ENCODE peak calls at places on chromosomes 13 and 19, in ten cellular contexts. X, V, K, S, E, H, D, A, N and L are unnamed samples.
A peak's percentile ranks its signal among the peaks of the same experiment; 100 is the strongest.

GRCh38 chr13:21208755-21209154 is 32.3 kb downstream of the MRPL57 start:
- DNase-seq in K (no peak), A (peak; percentile 36), E (no peak), V (no peak), N (no peak), S (no peak), X (no peak), D (no peak), H (no peak), L (peak; percentile 40)

GRCh38 chr13:106182404-106182803 is 353.1 kb downstream of the EFNB2 start:
- DNase-seq in X (no peak), H (no peak), K (no peak), D (no peak), A (peak; percentile 89), V (peak; percentile 93), S (no peak), E (no peak), N (peak; percentile 73), L (no peak)

GRCh38 chr19:38318595-38319142 is 976 bp upstream of the KCNK6 start:
- DNase-seq in D (peak; percentile 69), A (peak; percentile 62), X (no peak), V (no peak), K (no peak), S (no peak), H (no peak), N (peak; percentile 46), E (no peak), L (no peak)

GRCh38 chr19:44749318-44749717 is 810 bp downstream of the BCL3 start:
- DNase-seq in E (no peak), S (no peak), X (no peak), A (no peak), N (no peak), H (no peak), D (no peak), V (no peak), K (no peak), L (no peak)

GRCh38 chr13:107258599-107259187 is 690.8 kb upstream of the ARGLU1 start:
- DNase-seq in N (peak; percentile 57), K (no peak), E (no peak), X (no peak), A (no peak), S (no peak), V (no peak), H (no peak), D (no peak), L (no peak)

GRCh38 chr13:85497652-85498051 is 301.6 kb downstream of the SLITRK6 start:
- DNase-seq in E (no peak), A (peak; percentile 97), V (peak; percentile 53), D (no peak), N (peak; percentile 74), X (no peak), S (no peak), K (no peak), H (no peak), L (no peak)

GRCh38 chr19:1164684-1165531 is 9.2 kb downstream of the SBNO2 start:
- DNase-seq in D (no peak), V (no peak), K (no peak), A (no peak), S (peak; percentile 69), E (no peak), N (no peak), H (no peak), X (no peak), L (no peak)

GRCh38 chr13:98187862-98188261 is 10.8 kb upstream of the RNF113B start:
- DNase-seq in E (no peak), S (no peak), A (no peak), D (no peak), V (no peak), X (no peak), K (no peak), N (no peak), H (no peak), L (no peak)

GRCh38 chr13:50261502-50261901 is 246.3 kb downstream of the KCNRG start:
- DNase-seq in S (no peak), A (no peak), D (no peak), H (no peak), X (no peak), N (peak; percentile 31), K (no peak), E (no peak), V (no peak), L (no peak)

GRCh38 chr13:34108396-34108795 is 290.4 kb downstream of the RFC3 start:
- DNase-seq in E (no peak), K (no peak), X (no peak), A (peak; percentile 2), H (no peak), S (no peak), N (no peak), D (no peak), V (peak; percentile 23), L (no peak)

GRCh38 chr19:13036366-13036976 is 41.2 kb downstream of the NFIX start:
- DNase-seq in V (peak; percentile 97), K (no peak), H (no peak), S (peak; percentile 79), E (no peak), X (peak; percentile 58), A (peak; percentile 73), N (peak; percentile 89), D (no peak), L (no peak)

GRCh38 chr13:48891586-48891985 is 84.1 kb upstream of the FNDC3A start:
- DNase-seq in A (peak; percentile 27), N (peak; percentile 51), K (no peak), S (no peak), X (no peak), E (no peak), D (no peak), H (no peak), V (peak; percentile 88), L (no peak)

GRCh38 chr19:38047048-38047435 is 140.0 kb downstream of the SIPA1L3 start:
- DNase-seq in V (no peak), A (no peak), H (no peak), E (no peak), D (no peak), K (no peak), N (no peak), S (no peak), X (no peak), L (no peak)

GRCh38 chr19:46959962-46960556 is 59.6 kb upstream of the NPAS1 start:
- DNase-seq in E (no peak), K (no peak), H (no peak), V (no peak), S (no peak), D (no peak), N (no peak), A (no peak), X (no peak), L (no peak)

GRCh38 chr13:44171151-44171550 is 202.5 kb upstream of the SERP2 start:
- DNase-seq in V (no peak), D (no peak), H (no peak), X (no peak), A (no peak), N (no peak), S (no peak), K (no peak), E (no peak), L (no peak)

DNA sequence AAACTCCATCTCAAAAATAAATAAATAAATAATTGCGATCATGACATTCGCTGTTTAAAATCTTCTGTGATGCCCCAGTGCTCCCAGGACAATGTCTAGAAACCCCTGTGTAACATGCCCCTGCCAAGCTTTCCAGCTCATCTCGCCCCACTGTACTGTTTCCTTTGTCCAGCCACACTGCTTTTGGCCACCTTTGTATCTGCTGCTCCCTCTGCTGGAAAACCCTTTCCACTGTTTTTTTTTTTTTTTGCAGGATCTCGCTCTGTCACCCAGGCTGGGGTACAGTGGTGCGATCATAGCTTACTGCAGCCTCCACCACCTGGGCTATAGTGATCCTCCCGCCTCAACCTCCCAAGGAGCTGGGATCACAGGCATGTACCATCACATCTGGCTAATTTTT is 7.5 kb downstream of the PLAUR start:
- DNase-seq in D (no peak), N (no peak), A (peak; percentile 38), X (peak; percentile 57), K (no peak), H (no peak), V (peak; percentile 28), S (no peak), E (no peak), L (no peak)
- TF ChIP-seq CTCF in D (no peak), N (peak; percentile 9), A (peak; percentile 51), X (peak; percentile 72), K (no peak), H (peak; percentile 29), V (peak; percentile 50), S (peak; percentile 14), E (no peak), L (peak; percentile 64)

DNA sequence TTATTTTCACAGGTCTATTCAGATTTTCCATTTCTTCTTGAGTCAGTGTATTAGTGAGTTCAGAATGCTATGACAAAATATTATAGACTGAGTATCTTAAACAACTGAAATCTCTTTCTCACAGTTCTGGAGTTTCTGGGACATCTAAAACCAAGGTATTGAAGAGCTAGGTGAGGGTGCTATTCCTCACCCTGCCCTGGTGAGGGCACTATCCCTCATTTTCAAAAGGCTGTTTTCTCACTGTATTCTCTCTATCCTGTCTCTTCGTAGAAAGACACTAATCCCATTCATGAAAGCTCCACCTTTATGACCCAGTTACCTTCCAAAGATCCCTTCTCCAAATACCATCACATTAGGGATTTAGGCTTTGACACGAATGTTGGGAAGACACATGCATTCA is 1617.1 kb downstream of the PCDH9 start:
- DNase-seq in A (no peak), N (no peak), D (no peak), S (no peak), E (no peak), X (peak; percentile 64), K (no peak), V (no peak), H (no peak), L (no peak)
- TF ChIP-seq CTCF in A (peak; percentile 15), N (no peak), D (no peak), S (no peak), E (no peak), X (peak; percentile 80), K (no peak), V (peak; percentile 29), H (no peak), L (peak; percentile 44)

DNA sequence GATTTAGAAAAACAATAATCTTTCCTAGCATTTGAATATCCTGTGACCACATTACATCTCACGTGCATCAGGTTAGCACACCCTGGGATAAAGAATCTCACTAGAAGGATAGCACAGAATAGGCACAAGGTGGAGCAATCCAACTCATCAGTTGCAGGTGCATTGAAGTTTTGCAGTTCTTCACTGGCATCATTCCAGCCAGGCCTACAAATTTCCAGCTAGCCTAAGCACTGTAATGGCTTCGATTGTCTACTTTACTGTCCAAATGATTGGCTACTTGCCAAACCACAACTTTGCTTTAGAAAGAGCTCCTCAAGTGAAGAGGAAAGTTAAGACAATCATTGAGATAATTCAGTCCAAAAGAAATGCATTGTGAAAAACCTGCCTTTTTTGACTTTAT is 89.5 kb downstream of the SPRY2 start:
- DNase-seq in X (no peak), V (peak; percentile 76), N (peak; percentile 5), K (no peak), S (no peak), E (no peak), D (peak; percentile 11), H (no peak), A (peak; percentile 60), L (no peak)
- TF ChIP-seq CTCF in X (peak; percentile 42), V (no peak), N (no peak), K (no peak), S (no peak), E (no peak), D (no peak), H (no peak), A (no peak), L (no peak)

DNA sequence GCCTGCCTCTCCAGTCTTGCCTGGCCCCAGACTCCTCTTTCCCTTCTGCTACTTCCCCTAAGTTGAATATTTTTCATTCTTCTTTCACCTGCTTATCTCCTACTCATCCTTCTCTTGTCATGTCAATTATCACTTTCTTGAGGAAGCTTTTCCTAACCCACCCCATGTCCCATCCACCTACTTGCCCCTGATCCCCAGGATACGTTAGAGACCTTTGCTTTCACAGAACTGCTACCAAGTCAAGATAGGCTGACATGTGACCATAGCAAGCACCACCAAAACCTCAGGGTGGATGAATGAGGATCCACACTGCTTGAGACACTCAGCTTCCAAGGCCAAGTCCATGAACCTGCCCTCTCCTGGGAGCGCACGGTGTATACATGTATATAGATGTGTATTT is 131.5 kb downstream of the DNAJC15 start:
- DNase-seq in E (no peak), X (peak; percentile 63), A (no peak), N (no peak), S (no peak), D (no peak), V (no peak), K (no peak), H (no peak), L (no peak)
- TF ChIP-seq CTCF in E (no peak), X (no peak), A (no peak), N (no peak), S (no peak), D (no peak), V (no peak), K (no peak), H (no peak), L (no peak)